ENCODE peak calls at places on chromosome X, in four cellular contexts. U, Y, O and G are unnamed samples.

GRCh38 chrX:323721-324628 is 5.4 kb upstream of the GTPBP6 start:
- DNase-seq in O (no peak), Y (no peak), U (no peak), G (peak; percentile 58)

GRCh38 chrX:23845316-23845932 is 62.3 kb downstream of the APOO start:
- DNase-seq in U (peak; percentile 61), O (no peak), Y (no peak), G (no peak)

GRCh38 chrX:41335590-41336331 is 1.8 kb downstream of the DDX3X start:
- DNase-seq in U (no peak), Y (no peak), O (no peak), G (peak; percentile 80)

GRCh38 chrX:76148753-76149152 is 24.1 kb upstream of the PBDC1 start:
- DNase-seq in U (peak; percentile 52), O (peak; percentile 45), Y (no peak), G (peak; percentile 33)

GRCh38 chrX:130778773-130779172 is 124.2 kb downstream of the ENOX2 start:
- DNase-seq in Y (no peak), U (no peak), O (no peak), G (peak; percentile 12)

GRCh38 chrX:22081475-22082092 is 49.5 kb downstream of the PHEX start:
- DNase-seq in U (peak; percentile 46), O (no peak), Y (peak; percentile 41), G (peak; percentile 63)

GRCh38 chrX:124341361-124342132 is 4.8 kb upstream of the SH2D1A start:
- DNase-seq in Y (peak; percentile 11), O (no peak), U (no peak), G (no peak)

GRCh38 chrX:103254171-103254824 is 657 bp downstream of the TCEAL8 start:
- DNase-seq in U (peak; percentile 49), Y (peak; percentile 28), O (peak; percentile 3), G (peak; percentile 23)

GRCh38 chrX:37998586-37999267 is 7.6 kb upstream of the SYTL5 start:
- DNase-seq in Y (no peak), O (no peak), U (peak; percentile 2), G (peak; percentile 80)

GRCh38 chrX:107440187-107440586 is 9.3 kb upstream of the FRMPD3 start:
- DNase-seq in O (no peak), Y (no peak), U (no peak), G (no peak)

DNA sequence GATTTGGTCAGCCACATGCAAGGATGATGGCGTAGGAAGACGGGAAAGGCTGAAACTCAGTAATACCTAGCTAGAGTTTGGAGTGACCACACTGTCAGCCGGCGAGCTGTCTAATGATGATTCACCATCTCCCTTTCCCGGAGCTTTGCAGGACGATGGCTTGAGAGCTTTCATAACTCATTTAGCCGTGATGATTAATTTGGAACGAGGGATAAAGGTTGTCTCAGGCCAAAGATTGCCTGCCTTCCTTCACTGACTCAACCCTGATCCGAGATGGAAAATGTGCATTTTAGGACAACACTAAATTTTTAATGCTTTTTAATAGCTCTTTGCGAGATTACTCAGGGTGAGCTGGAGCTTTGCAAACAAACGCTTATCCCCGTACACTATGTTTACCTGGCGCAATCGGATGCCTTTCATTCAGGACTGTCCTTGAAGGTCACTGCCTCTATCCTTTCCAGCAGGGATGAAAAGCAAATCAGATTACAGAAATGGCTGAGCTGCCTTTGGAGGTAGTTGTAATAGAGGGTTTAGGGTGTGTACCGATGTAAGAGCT is 288.6 kb downstream of the ASMT start:
- DNase-seq in O (no peak), Y (no peak), U (no peak), G (no peak)
- TF ChIP-seq FOS in O (no peak), Y (no peak), U (no peak), G (no peak)

GRCh38 chrX:100070334-100070849 is 339.7 kb downstream of the PCDH19 start:
- DNase-seq in Y (no peak), O (no peak), U (no peak), G (no peak)

GRCh38 chrX:100076031-100076430 is 334.0 kb downstream of the PCDH19 start:
- DNase-seq in U (no peak), O (no peak), Y (no peak), G (no peak)

GRCh38 chrX:100072286-100072685 is 337.8 kb downstream of the PCDH19 start:
- DNase-seq in Y (no peak), O (no peak), U (no peak), G (no peak)
- H3K4me2 ChIP-seq in Y (no peak overlapping the region), O (no peak overlapping the region), U (no peak overlapping the region), G (no peak overlapping the region)

GRCh38 chrX:39896951-39897740 is 200.6 kb downstream of the BCOR start:
- DNase-seq in Y (peak; percentile 28), U (no peak), O (no peak), G (peak; percentile 62)
- TF ChIP-seq FOS in Y (no peak), U (no peak), O (no peak), G (no peak)

GRCh38 chrX:96611619-96612362 is 72.9 kb upstream of the DIAPH2 start:
- DNase-seq in O (no peak), U (no peak), Y (no peak), G (peak; percentile 45)

GRCh38 chrX:96619588-96619987 is 65.1 kb upstream of the DIAPH2 start:
- DNase-seq in U (no peak), Y (no peak), O (no peak), G (peak; percentile 2)

GRCh38 chrX:96615448-96615847 is 69.2 kb upstream of the DIAPH2 start:
- DNase-seq in Y (no peak), U (no peak), O (no peak), G (no peak)
- H3K4me2 ChIP-seq in Y (no peak overlapping the region), U (no peak overlapping the region), O (no peak overlapping the region), G (no peak overlapping the region)